ENCODE peak calls at places on chromosomes 5 and 9, in ten cellular contexts. I is pancreas; J is mammary epithelial cell; G is IMR-90; S is CD4-positive, CD25-positive, alpha-beta regulatory T cell; W is neural progenitor cell; T is PC-9; L is GM23338; A is uterus; Y is lower lobe of right lung. E is an unnamed sample. For H3K4me1, the result is how much of the 10 kb centered on the place peaks cover.

GRCh38 chr5:78587081-78587774 is 61.3 kb downstream of the LHFPL2 start:
- DNase-seq in J (no peak), I (no peak), L (no peak), S (no peak), G (no peak), A (no peak), T (no peak), Y (no peak), W (no peak), E (no peak)

GRCh38 chr5:151587796-151588606 is 3.1 kb downstream of the FAT2 start:
- DNase-seq in T (no peak), Y (no peak), A (no peak), I (no peak), S (no peak), J (no peak), G (no peak), L (no peak), W (peak), E (no peak)

GRCh38 chr9:114419796-114420195 is 32.0 kb upstream of the AKNA start:
- DNase-seq in T (no peak), A (no peak), Y (no peak), W (no peak), L (no peak), G (no peak), J (no peak), S (no peak), I (no peak), E (no peak)

GRCh38 chr5:167912944-167913343 is 378.5 kb upstream of the WWC1 start:
- DNase-seq in G (peak), Y (no peak), A (no peak), T (peak), L (peak), S (no peak), I (no peak), J (no peak), W (no peak), E (no peak)

GRCh38 chr5:140554454-140554853 is 2.8 kb downstream of the SRA1 start:
- DNase-seq in T (no peak), L (no peak), W (no peak), Y (no peak), J (peak), I (no peak), A (no peak), S (no peak), G (peak), E (no peak)

GRCh38 chr9:114804504-114804903 is 1.3 kb downstream of the TNFSF15 start:
- DNase-seq in I (peak), Y (no peak), G (peak), L (no peak), S (no peak), T (peak), J (peak), W (no peak), A (peak), E (no peak)

GRCh38 chr5:6717247-6717646 is 4.0 kb downstream of the TENT4A start:
- DNase-seq in S (no peak), J (no peak), W (no peak), T (no peak), G (no peak), L (no peak), Y (no peak), A (no peak), I (no peak), E (no peak)

GRCh38 chr5:83662558-83662957 is 58.1 kb downstream of the HAPLN1 start:
- DNase-seq in G (no peak), T (no peak), S (no peak), I (no peak), J (no peak), A (no peak), L (no peak), Y (no peak), W (no peak), E (no peak)

GRCh38 chr9:115209601-115210306 is 91.8 kb upstream of the TNC start:
- DNase-seq in L (no peak), W (no peak), S (no peak), G (peak), A (no peak), J (peak), Y (no peak), I (no peak), T (peak), E (no peak)

GRCh38 chr5:178394074-178394473 is 161.5 kb upstream of the PHYKPL start:
- DNase-seq in I (no peak), W (no peak), Y (peak), T (no peak), G (no peak), J (no peak), A (no peak), S (no peak), L (peak), E (no peak)

GRCh38 chr5:61479850-61480614 is 148.0 kb downstream of the ZSWIM6 start:
- DNase-seq in S (no peak), J (no peak), I (no peak), A (no peak), T (no peak), L (no peak), Y (no peak), G (no peak), W (no peak), E (no peak)

GRCh38 chr9:130626249-130626982 is 38.0 kb upstream of the PRDM12 start:
- DNase-seq in Y (no peak), I (no peak), G (no peak), W (peak), S (no peak), L (peak), T (no peak), A (no peak), J (no peak), E (no peak)

GRCh38 chr5:139633295-139634027 is 14.7 kb upstream of the CXXC5 start:
- DNase-seq in L (peak), S (peak), J (peak), T (peak), A (peak), W (peak), Y (peak), I (peak), G (peak), E (peak)

GRCh38 chr9:126499005-126499910 is 114.5 kb upstream of the LMX1B start:
- DNase-seq in A (peak), J (peak), S (peak), G (peak), I (no peak), Y (peak), L (peak), W (peak), T (no peak), E (peak)

GRCh38 chr9:12838546-12838945 is 63.7 kb downstream of the LURAP1L start:
- DNase-seq in S (no peak), L (no peak), T (no peak), I (no peak), A (no peak), J (no peak), Y (no peak), G (peak), W (no peak), E (no peak)

GRCh38 chr9:36980148-36980974 is 53.7 kb downstream of the PAX5 start:
- DNase-seq in A (no peak), W (peak), S (no peak), J (peak), Y (no peak), I (no peak), G (no peak), T (peak), L (peak), E (no peak)

GRCh38 chr5:172417983-172418630 is 36.2 kb downstream of the SH3PXD2B start:
- DNase-seq in J (peak), S (no peak), L (no peak), A (peak), G (peak), Y (peak), I (peak), W (no peak), T (no peak), E (no peak)

GRCh38 chr5:42487077-42487476 is 63.8 kb downstream of the GHR start:
- DNase-seq in Y (no peak), A (no peak), W (no peak), L (no peak), S (no peak), G (no peak), I (no peak), J (no peak), T (peak), E (no peak)

GRCh38 chr9:4964540-4964939 is 20.5 kb upstream of the JAK2 start:
- DNase-seq in A (no peak), S (no peak), L (no peak), G (no peak), I (no peak), W (peak), Y (no peak), T (no peak), J (no peak), E (no peak)

GRCh38 chr9:107548298-107549142 is 59.0 kb upstream of the KLF4 start:
- DNase-seq in J (peak), G (peak), A (peak), Y (no peak), W (no peak), L (no peak), T (peak), S (no peak), I (no peak), E (no peak)

GRCh38 chr5:151213803-151214613 is 9.9 kb downstream of the CCDC69 start:
- DNase-seq in S (peak), G (no peak), L (peak), I (peak), Y (peak), T (no peak), J (no peak), W (no peak), A (peak), E (peak)

GRCh38 chr5:71887680-71888079 is 168.6 kb downstream of the CARTPT start:
- DNase-seq in T (peak), L (peak), G (peak), I (no peak), S (peak), W (peak), Y (no peak), J (peak), A (no peak), E (no peak)

GRCh38 chr9:114450833-114451706 is 54.2 kb downstream of the WHRN start:
- DNase-seq in S (peak), I (no peak), J (no peak), L (no peak), G (no peak), W (no peak), T (no peak), A (peak), Y (no peak), E (peak)

GRCh38 chr9:106350777-106351176 is 512.2 kb upstream of the ZNF462 start:
- DNase-seq in W (no peak), L (no peak), T (no peak), I (no peak), S (no peak), G (no peak), A (no peak), Y (no peak), J (peak), E (no peak)

GRCh38 chr5:77770293-77771005 is 5.7 kb downstream of the TBCA start:
- DNase-seq in Y (no peak), A (no peak), S (no peak), L (no peak), T (no peak), J (peak), G (peak), I (no peak), W (no peak), E (no peak)

GRCh38 chr9:122463828-122464632 is 13.7 kb downstream of the OR1J1 start:
- DNase-seq in A (no peak), T (no peak), I (no peak), W (peak), S (no peak), Y (no peak), L (peak), G (no peak), J (peak), E (no peak)

GRCh38 chr5:95727764-95728191 is 3.4 kb upstream of the RHOBTB3 start:
- DNase-seq in W (no peak), L (peak), S (no peak), G (no peak), J (peak), I (peak), Y (no peak), T (peak), A (no peak), E (no peak)

GRCh38 chr5:132046915-132047314 is 13.5 kb upstream of the IL3 start:
- DNase-seq in L (no peak), G (no peak), A (no peak), S (no peak), W (no peak), I (no peak), J (no peak), T (no peak), Y (no peak), E (no peak)

GRCh38 chr5:120988970-120989369 is 524.9 kb downstream of the PRR16 start:
- DNase-seq in Y (no peak), I (no peak), L (peak), W (no peak), A (no peak), G (no peak), J (no peak), S (no peak), T (no peak), E (no peak)

GRCh38 chr9:93092171-93092991 is 3.6 kb upstream of the CARD19 start:
- DNase-seq in Y (peak), W (no peak), S (no peak), T (no peak), L (no peak), A (peak), G (no peak), J (no peak), I (no peak), E (no peak)

GRCh38 chr5:141211-141610 is 49.2 kb downstream of the PLEKHG4B start:
- DNase-seq in A (no peak), T (no peak), J (no peak), L (no peak), S (no peak), I (no peak), W (no peak), Y (no peak), G (no peak), E (no peak)

GRCh38 chr5:140443-140829 is 48.5 kb downstream of the PLEKHG4B start:
- DNase-seq in T (no peak), G (no peak), A (no peak), Y (no peak), S (no peak), J (no peak), W (no peak), L (no peak), I (no peak), E (no peak)

GRCh38 chr5:143041-143440 is 48.3 kb upstream of the LRRC14B start:
- DNase-seq in Y (no peak), A (no peak), L (no peak), W (no peak), S (no peak), I (no peak), G (no peak), J (no peak), T (no peak), E (no peak)

GRCh38 chr5:142246-142810 is 49.0 kb upstream of the LRRC14B start:
- DNase-seq in G (no peak), W (no peak), I (no peak), Y (no peak), S (no peak), A (no peak), T (no peak), J (no peak), L (no peak), E (no peak)

DNA sequence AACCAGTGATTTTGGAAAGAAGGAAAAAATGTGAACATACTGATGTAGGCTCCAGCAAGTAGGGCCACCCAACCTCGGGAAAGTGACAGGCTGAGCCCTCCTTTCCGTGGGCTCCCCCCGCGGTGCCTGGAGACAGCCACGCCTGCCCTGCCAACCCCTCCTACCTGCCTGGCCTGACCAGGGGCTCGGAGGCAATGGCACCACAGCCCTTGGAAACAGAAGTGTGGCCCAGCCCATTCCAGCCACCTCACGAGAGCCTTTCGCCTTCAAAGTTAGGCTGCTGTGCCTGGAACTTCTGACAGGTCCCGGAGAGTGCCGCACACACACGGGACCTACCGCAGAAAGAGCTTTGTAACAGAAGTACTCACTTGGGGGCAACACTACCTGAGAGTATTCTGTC is 49.5 kb upstream of the LRRC14B start:
- DNase-seq in S (no peak), L (no peak), G (no peak), T (no peak), A (no peak), J (no peak), I (no peak), Y (no peak), W (no peak), E (no peak)
- H3K27ac ChIP-seq in S (no peak), L (no peak), G (no peak), T (no peak), A (no peak), J (no peak), I (no peak), Y (no peak), W (no peak), E (no peak)

GRCh38 chr9:136009516-136009915 is 48.3 kb upstream of the UBAC1 start:
- DNase-seq in T (no peak), Y (no peak), J (no peak), G (no peak), S (no peak), A (no peak), I (no peak), W (no peak), L (no peak), E (no peak)
- H3K4me1 ChIP-seq in T (under half), Y (under half), J (under half), G (under half), S (under half), A (under half), I (under half), W (under half), L (under half), E (under half)

DNA sequence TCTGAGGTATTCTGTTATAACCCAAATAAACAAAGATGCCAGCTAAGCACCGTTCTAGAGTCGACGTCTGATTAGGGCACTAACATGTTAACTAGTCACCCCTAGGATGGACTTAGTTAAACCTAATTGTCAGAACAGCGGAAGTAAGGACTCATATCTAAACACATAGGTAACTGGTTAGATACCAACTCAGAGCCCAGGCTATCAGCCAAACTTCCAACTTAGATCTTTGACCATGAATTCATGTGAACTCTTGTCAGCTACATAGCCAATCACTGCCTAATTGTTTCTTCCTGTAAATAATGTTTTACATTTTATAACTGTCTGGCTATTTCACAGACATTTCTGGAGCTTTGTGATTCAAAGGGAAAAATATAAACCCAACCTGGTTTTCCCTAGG is 84.3 kb upstream of the DHFR start:
- DNase-seq in G (no peak), I (no peak), T (no peak), L (no peak), J (no peak), A (no peak), W (no peak), S (no peak), Y (no peak), E (no peak)
- H3K27ac ChIP-seq in G (no peak), I (no peak), T (no peak), L (no peak), J (no peak), A (no peak), W (no peak), S (no peak), Y (no peak), E (no peak)

GRCh38 chr9:82987370-82987769 is 75.6 kb downstream of the RASEF start:
- DNase-seq in T (no peak), Y (no peak), A (no peak), S (no peak), G (no peak), W (no peak), J (no peak), L (no peak), I (no peak), E (no peak)

GRCh38 chr9:82988488-82988887 is 74.5 kb downstream of the RASEF start:
- DNase-seq in J (no peak), L (peak), Y (no peak), W (no peak), T (no peak), I (no peak), S (no peak), A (no peak), G (no peak), E (no peak)

GRCh38 chr9:82987790-82988189 is 75.2 kb downstream of the RASEF start:
- DNase-seq in G (no peak), Y (no peak), T (no peak), A (no peak), J (no peak), L (no peak), W (no peak), S (no peak), I (no peak), E (no peak)

GRCh38 chr9:82991684-82992083 is 71.3 kb downstream of the RASEF start:
- DNase-seq in G (no peak), J (no peak), W (no peak), Y (no peak), L (no peak), T (no peak), S (no peak), A (no peak), I (no peak), E (no peak)

GRCh38 chr9:82989949-82990348 is 73.0 kb downstream of the RASEF start:
- DNase-seq in L (no peak), Y (no peak), J (no peak), A (no peak), T (no peak), W (no peak), G (no peak), S (no peak), I (no peak), E (no peak)
- H3K4me1 ChIP-seq in L (under half), Y (under half), J (under half), A (under half), T (under half), W (under half), G (under half), S (under half), I (under half), E (under half)

GRCh38 chr5:97142521-97143254 is at the start of gene LIX1:
- DNase-seq in I (no peak), J (peak), L (peak), S (peak), W (peak), A (no peak), G (peak), T (no peak), Y (no peak), E (peak)

GRCh38 chr5:97136471-97136870 is 5.9 kb downstream of the LIX1 start:
- DNase-seq in S (no peak), G (no peak), Y (no peak), J (no peak), L (no peak), W (no peak), I (no peak), T (no peak), A (no peak), E (no peak)

GRCh38 chr5:97141539-97141938 is 872 bp downstream of the LIX1 start:
- DNase-seq in J (no peak), I (no peak), L (no peak), T (no peak), G (no peak), Y (no peak), W (no peak), A (no peak), S (no peak), E (no peak)

GRCh38 chr5:97143715-97144114 is 1.3 kb upstream of the LIX1 start:
- DNase-seq in A (no peak), J (no peak), Y (no peak), I (no peak), G (no peak), W (no peak), L (no peak), S (no peak), T (no peak), E (no peak)

GRCh38 chr5:97141031-97141430 is 1.4 kb downstream of the LIX1 start:
- DNase-seq in L (no peak), J (no peak), S (no peak), A (no peak), I (no peak), W (peak), T (no peak), G (no peak), Y (no peak), E (no peak)
- H3K27ac ChIP-seq in L (no peak), J (no peak), S (no peak), A (no peak), I (no peak), W (peak), T (no peak), G (no peak), Y (no peak), E (no peak)

DNA sequence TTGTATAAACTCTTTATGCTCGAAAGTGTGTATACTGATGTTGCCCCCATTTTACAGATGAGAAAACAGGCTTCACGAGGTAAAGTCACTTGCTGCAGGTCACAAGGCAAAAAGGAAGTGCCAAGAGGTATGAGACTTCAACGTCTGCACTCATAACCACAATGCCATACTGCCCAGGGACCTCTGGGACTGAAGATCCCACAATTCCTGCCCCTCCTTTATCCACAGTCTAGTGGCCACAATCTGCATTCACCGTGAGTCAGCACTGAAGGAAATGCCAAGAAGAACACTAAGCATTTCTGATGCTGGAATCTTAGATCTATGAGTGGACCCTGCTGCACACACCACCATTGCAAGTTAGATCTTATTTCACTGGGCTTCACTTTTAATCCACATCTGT is 37.3 kb downstream of the MED27 start:
- DNase-seq in T (peak), L (no peak), S (no peak), W (no peak), A (no peak), J (peak), I (no peak), G (peak), Y (no peak), E (no peak)
- H3K4me1 ChIP-seq in T (under half), L (under half), S (under half), W (under half), A (under half), J (under half), I (under half), G (under half), Y (under half), E (under half)

DNA sequence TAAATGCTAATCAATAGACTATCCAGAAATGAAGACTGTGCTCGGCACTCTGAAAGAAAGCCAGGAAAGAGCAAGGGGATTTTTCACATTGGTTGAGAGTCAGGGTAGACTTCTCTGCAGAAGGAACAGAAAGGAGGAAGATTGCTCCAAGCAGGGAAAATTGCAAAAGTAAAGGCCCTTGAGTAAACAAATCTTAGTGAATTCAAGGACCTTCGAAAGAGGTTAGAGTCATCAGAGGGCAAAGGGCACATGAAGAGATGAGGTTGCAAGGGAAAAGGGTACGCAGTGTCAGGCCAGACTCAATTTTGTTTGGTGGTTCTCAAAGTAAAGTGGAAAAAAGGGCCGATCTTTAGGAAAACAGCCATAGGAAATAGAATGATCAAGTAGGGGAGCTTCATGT is 157.5 kb upstream of the RAI14 start:
- DNase-seq in W (no peak), S (no peak), T (no peak), A (no peak), L (no peak), Y (no peak), I (no peak), J (no peak), G (no peak), E (no peak)
- H3K27ac ChIP-seq in W (no peak), S (no peak), T (peak), A (peak), L (no peak), Y (peak), I (peak), J (no peak), G (peak), E (no peak)